ENCODE peak calls at places on chromosomes 12 and 14, in eight cellular contexts. One of them, this sample, is unnamed.
A peak's percentile ranks its signal among the peaks of the same experiment; 100 is the strongest.

GRCh38 chr12:103680591-103681065 is 93.6 kb downstream of the STAB2 start:
- DNase-seq in mammary epithelial cell: no peak
- DNase-seq in heart right ventricle: peak; percentile 52
- DNase-seq in GM06990: no peak
- DNase-seq in CD4-positive, CD25-positive, alpha-beta regulatory T cell: no peak
- DNase-seq in PC-3: no peak
- DNase-seq in small intestine: peak; percentile 31
- DNase-seq in neuronal stem cell: no peak
- DNase-seq in this sample: no peak

GRCh38 chr12:106245767-106246166 is 2.1 kb downstream of the CKAP4 start:
- DNase-seq in mammary epithelial cell: no peak
- DNase-seq in PC-3: peak; percentile 78
- DNase-seq in heart right ventricle: no peak
- DNase-seq in CD4-positive, CD25-positive, alpha-beta regulatory T cell: no peak
- DNase-seq in GM06990: no peak
- DNase-seq in small intestine: peak; percentile 75
- DNase-seq in neuronal stem cell: no peak
- DNase-seq in this sample: no peak

GRCh38 chr14:52845079-52845478 is 53.7 kb upstream of the GNPNAT1 start:
- DNase-seq in GM06990: no peak
- DNase-seq in PC-3: no peak
- DNase-seq in neuronal stem cell: no peak
- DNase-seq in heart right ventricle: no peak
- DNase-seq in CD4-positive, CD25-positive, alpha-beta regulatory T cell: no peak
- DNase-seq in mammary epithelial cell: no peak
- DNase-seq in small intestine: no peak
- DNase-seq in this sample: no peak

GRCh38 chr12:117098361-117099217 is 627 bp downstream of the TESC start:
- DNase-seq in mammary epithelial cell: no peak
- DNase-seq in CD4-positive, CD25-positive, alpha-beta regulatory T cell: no peak
- DNase-seq in PC-3: no peak
- DNase-seq in neuronal stem cell: no peak
- DNase-seq in GM06990: peak; percentile 71
- DNase-seq in small intestine: no peak
- DNase-seq in heart right ventricle: peak; percentile 32
- DNase-seq in this sample: no peak

GRCh38 chr14:89399594-89400068 is 17.4 kb downstream of the FOXN3 start:
- DNase-seq in small intestine: no peak
- DNase-seq in PC-3: no peak
- DNase-seq in mammary epithelial cell: no peak
- DNase-seq in neuronal stem cell: peak; percentile 17
- DNase-seq in GM06990: no peak
- DNase-seq in heart right ventricle: no peak
- DNase-seq in CD4-positive, CD25-positive, alpha-beta regulatory T cell: no peak
- DNase-seq in this sample: peak; percentile 66

GRCh38 chr12:84994436-84994835 is 41.6 kb downstream of the TSPAN19 start:
- DNase-seq in small intestine: no peak
- DNase-seq in neuronal stem cell: no peak
- DNase-seq in PC-3: no peak
- DNase-seq in CD4-positive, CD25-positive, alpha-beta regulatory T cell: no peak
- DNase-seq in heart right ventricle: no peak
- DNase-seq in GM06990: no peak
- DNase-seq in mammary epithelial cell: no peak
- DNase-seq in this sample: peak; percentile 54

GRCh38 chr14:71711619-71712018 is 220.6 kb upstream of the RGS6 start:
- DNase-seq in small intestine: no peak
- DNase-seq in CD4-positive, CD25-positive, alpha-beta regulatory T cell: no peak
- DNase-seq in mammary epithelial cell: peak; percentile 81
- DNase-seq in neuronal stem cell: peak; percentile 26
- DNase-seq in heart right ventricle: no peak
- DNase-seq in GM06990: no peak
- DNase-seq in PC-3: peak; percentile 62
- DNase-seq in this sample: no peak

GRCh38 chr12:22634883-22635282 is 9.9 kb downstream of the ETNK1 start:
- DNase-seq in mammary epithelial cell: peak; percentile 23
- DNase-seq in PC-3: no peak
- DNase-seq in small intestine: no peak
- DNase-seq in CD4-positive, CD25-positive, alpha-beta regulatory T cell: no peak
- DNase-seq in heart right ventricle: no peak
- DNase-seq in neuronal stem cell: no peak
- DNase-seq in GM06990: no peak
- DNase-seq in this sample: no peak

GRCh38 chr12:19183121-19183838 is 53.7 kb downstream of the PLEKHA5 start:
- DNase-seq in PC-3: no peak
- DNase-seq in heart right ventricle: no peak
- DNase-seq in GM06990: no peak
- DNase-seq in mammary epithelial cell: no peak
- DNase-seq in CD4-positive, CD25-positive, alpha-beta regulatory T cell: no peak
- DNase-seq in neuronal stem cell: no peak
- DNase-seq in small intestine: no peak
- DNase-seq in this sample: peak; percentile 4

GRCh38 chr12:118981285-118982201 is at the start of gene SRRM4:
- DNase-seq in CD4-positive, CD25-positive, alpha-beta regulatory T cell: no peak
- DNase-seq in GM06990: no peak
- DNase-seq in small intestine: no peak
- DNase-seq in PC-3: no peak
- DNase-seq in mammary epithelial cell: no peak
- DNase-seq in neuronal stem cell: peak; percentile 92
- DNase-seq in heart right ventricle: peak; percentile 15
- DNase-seq in this sample: no peak

GRCh38 chr14:22752422-22752821 is 14.1 kb upstream of the OXA1L start:
- DNase-seq in PC-3: no peak
- DNase-seq in neuronal stem cell: no peak
- DNase-seq in heart right ventricle: no peak
- DNase-seq in small intestine: no peak
- DNase-seq in CD4-positive, CD25-positive, alpha-beta regulatory T cell: no peak
- DNase-seq in GM06990: no peak
- DNase-seq in mammary epithelial cell: peak; percentile 5
- DNase-seq in this sample: peak; percentile 67

GRCh38 chr12:14853966-14854365 is 10.6 kb upstream of the ART4 start:
- DNase-seq in neuronal stem cell: no peak
- DNase-seq in mammary epithelial cell: no peak
- DNase-seq in PC-3: no peak
- DNase-seq in small intestine: no peak
- DNase-seq in GM06990: no peak
- DNase-seq in CD4-positive, CD25-positive, alpha-beta regulatory T cell: no peak
- DNase-seq in heart right ventricle: no peak
- DNase-seq in this sample: no peak

GRCh38 chr12:85244561-85244960 is 35.5 kb upstream of the ALX1 start:
- DNase-seq in CD4-positive, CD25-positive, alpha-beta regulatory T cell: no peak
- DNase-seq in GM06990: no peak
- DNase-seq in PC-3: no peak
- DNase-seq in mammary epithelial cell: no peak
- DNase-seq in neuronal stem cell: no peak
- DNase-seq in heart right ventricle: no peak
- DNase-seq in small intestine: no peak
- DNase-seq in this sample: no peak

GRCh38 chr14:82694820-82695219 is 1161.2 kb upstream of the SEL1L start:
- DNase-seq in CD4-positive, CD25-positive, alpha-beta regulatory T cell: no peak
- DNase-seq in mammary epithelial cell: no peak
- DNase-seq in heart right ventricle: no peak
- DNase-seq in neuronal stem cell: no peak
- DNase-seq in small intestine: no peak
- DNase-seq in PC-3: peak; percentile 39
- DNase-seq in GM06990: no peak
- DNase-seq in this sample: no peak

GRCh38 chr14:52551205-52551604 is 1.1 kb downstream of the TXNDC16 start:
- DNase-seq in small intestine: no peak
- DNase-seq in neuronal stem cell: no peak
- DNase-seq in CD4-positive, CD25-positive, alpha-beta regulatory T cell: no peak
- DNase-seq in heart right ventricle: no peak
- DNase-seq in mammary epithelial cell: no peak
- DNase-seq in GM06990: no peak
- DNase-seq in PC-3: no peak
- DNase-seq in this sample: no peak

DNA sequence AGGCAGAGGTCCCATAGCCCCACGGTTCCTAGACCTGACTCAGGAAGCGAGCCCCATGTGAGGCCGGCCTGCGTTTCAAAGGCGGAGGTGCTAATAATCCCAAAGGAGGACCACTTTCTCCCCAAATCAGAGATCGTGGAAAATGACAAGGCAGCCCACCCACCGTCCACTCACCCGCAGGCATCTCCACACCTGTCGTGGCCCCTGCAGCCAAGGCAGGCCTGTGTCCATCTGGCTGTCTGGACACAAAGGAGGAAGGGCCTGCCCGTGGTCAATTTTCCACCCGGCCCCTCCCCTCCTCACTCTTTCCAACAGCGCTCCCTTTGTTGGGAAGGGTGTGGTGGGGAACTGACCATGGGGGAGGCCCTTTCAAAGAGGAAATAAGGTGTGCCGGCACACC is 125.3 kb upstream of the TMEM132D start:
- DNase-seq in CD4-positive, CD25-positive, alpha-beta regulatory T cell: no peak
- DNase-seq in PC-3: no peak
- DNase-seq in GM06990: no peak
- DNase-seq in small intestine: no peak
- DNase-seq in heart right ventricle: no peak
- DNase-seq in neuronal stem cell: no peak
- DNase-seq in mammary epithelial cell: no peak
- DNase-seq in this sample: no peak
- H3K4me3 ChIP-seq in CD4-positive, CD25-positive, alpha-beta regulatory T cell: no peak overlapping the region
- H3K4me3 ChIP-seq in PC-3: no peak overlapping the region
- H3K4me3 ChIP-seq in GM06990: no peak overlapping the region
- H3K4me3 ChIP-seq in small intestine: no peak overlapping the region
- H3K4me3 ChIP-seq in heart right ventricle: no peak overlapping the region
- H3K4me3 ChIP-seq in neuronal stem cell: no peak overlapping the region
- H3K4me3 ChIP-seq in mammary epithelial cell: no peak overlapping the region
- H3K4me3 ChIP-seq in this sample: no peak overlapping the region

GRCh38 chr12:53751336-53752191 is at the start of gene CISTR:
- DNase-seq in neuronal stem cell: peak; percentile 78
- DNase-seq in CD4-positive, CD25-positive, alpha-beta regulatory T cell: no peak
- DNase-seq in PC-3: no peak
- DNase-seq in heart right ventricle: peak; percentile 46
- DNase-seq in GM06990: peak; percentile 89
- DNase-seq in mammary epithelial cell: no peak
- DNase-seq in small intestine: no peak
- DNase-seq in this sample: no peak

GRCh38 chr12:53752192-53752601 is 418 bp upstream of the CISTR start:
- DNase-seq in GM06990: no peak
- DNase-seq in neuronal stem cell: no peak
- DNase-seq in heart right ventricle: no peak
- DNase-seq in mammary epithelial cell: no peak
- DNase-seq in CD4-positive, CD25-positive, alpha-beta regulatory T cell: no peak
- DNase-seq in small intestine: no peak
- DNase-seq in PC-3: no peak
- DNase-seq in this sample: no peak

GRCh38 chr12:53750812-53751335 is 905 bp downstream of the CISTR start:
- DNase-seq in PC-3: no peak
- DNase-seq in small intestine: no peak
- DNase-seq in neuronal stem cell: no peak
- DNase-seq in mammary epithelial cell: no peak
- DNase-seq in CD4-positive, CD25-positive, alpha-beta regulatory T cell: no peak
- DNase-seq in heart right ventricle: peak; percentile 35
- DNase-seq in GM06990: no peak
- DNase-seq in this sample: no peak

GRCh38 chr12:53748072-53748840 is 3.5 kb downstream of the CISTR start:
- DNase-seq in PC-3: no peak
- DNase-seq in neuronal stem cell: no peak
- DNase-seq in CD4-positive, CD25-positive, alpha-beta regulatory T cell: no peak
- DNase-seq in GM06990: no peak
- DNase-seq in mammary epithelial cell: no peak
- DNase-seq in small intestine: no peak
- DNase-seq in heart right ventricle: no peak
- DNase-seq in this sample: no peak

DNA sequence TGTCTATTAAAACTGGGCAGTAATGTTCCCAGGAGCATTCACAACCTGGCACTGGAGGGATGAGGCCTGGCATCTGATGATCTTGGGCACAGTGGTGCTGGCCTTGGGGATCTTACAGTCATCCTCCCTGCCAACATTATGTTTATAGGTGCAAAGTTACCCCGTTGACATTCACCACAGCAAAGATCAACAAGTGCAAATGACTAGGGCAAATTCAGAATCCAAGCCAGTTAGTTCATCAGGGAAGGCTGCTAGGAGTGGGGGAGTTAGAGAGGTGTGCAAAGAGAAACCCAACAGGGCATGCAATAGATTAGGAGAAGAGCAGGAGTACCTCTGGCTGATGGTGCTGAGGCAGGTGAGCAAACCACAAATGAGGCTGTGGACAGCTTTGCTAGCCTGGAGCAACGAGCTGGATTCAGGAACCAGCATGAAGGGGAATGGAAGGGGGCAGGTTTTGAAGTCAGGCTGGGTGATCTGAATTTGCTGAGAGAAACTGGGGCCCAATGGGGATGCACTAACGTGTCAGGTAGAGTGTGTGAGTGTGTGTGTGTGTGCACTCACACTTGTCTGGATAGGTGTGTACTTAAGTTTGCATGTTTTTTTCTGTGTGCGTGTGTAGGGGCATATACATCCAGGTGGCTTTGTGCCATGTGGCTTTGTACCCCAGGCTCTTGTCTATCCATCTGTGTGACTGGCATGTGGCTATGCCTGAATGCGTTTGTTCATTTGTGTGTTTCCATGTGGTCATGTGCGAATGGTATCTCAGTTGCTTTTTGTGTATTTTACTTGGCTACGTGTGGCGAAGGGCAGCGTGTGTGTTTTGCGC is 1.6 kb downstream of the CISTR start:
- DNase-seq in GM06990: no peak
- DNase-seq in small intestine: no peak
- DNase-seq in neuronal stem cell: no peak
- DNase-seq in PC-3: no peak
- DNase-seq in CD4-positive, CD25-positive, alpha-beta regulatory T cell: no peak
- DNase-seq in mammary epithelial cell: no peak
- DNase-seq in heart right ventricle: no peak
- DNase-seq in this sample: no peak
- H3K4me3 ChIP-seq in GM06990: no peak overlapping the region
- H3K4me3 ChIP-seq in small intestine: no peak overlapping the region
- H3K4me3 ChIP-seq in neuronal stem cell: peak overlapping the region; percentile 48
- H3K4me3 ChIP-seq in PC-3: no peak overlapping the region
- H3K4me3 ChIP-seq in CD4-positive, CD25-positive, alpha-beta regulatory T cell: no peak overlapping the region
- H3K4me3 ChIP-seq in mammary epithelial cell: no peak overlapping the region
- H3K4me3 ChIP-seq in heart right ventricle: peak overlapping the region; percentile 61
- H3K4me3 ChIP-seq in this sample: no peak overlapping the region

GRCh38 chr14:76956253-76957090 is 72.0 kb downstream of the IRF2BPL start:
- DNase-seq in PC-3: peak; percentile 99
- DNase-seq in small intestine: peak; percentile 93
- DNase-seq in GM06990: peak; percentile 92
- DNase-seq in mammary epithelial cell: peak; percentile 93
- DNase-seq in heart right ventricle: peak; percentile 90
- DNase-seq in neuronal stem cell: peak; percentile 77
- DNase-seq in CD4-positive, CD25-positive, alpha-beta regulatory T cell: peak; percentile 78
- DNase-seq in this sample: peak; percentile 88
- H3K4me3 ChIP-seq in PC-3: peak overlapping the region; percentile 52
- H3K4me3 ChIP-seq in small intestine: peak overlapping the region; percentile 44
- H3K4me3 ChIP-seq in GM06990: peak overlapping the region; percentile 59
- H3K4me3 ChIP-seq in mammary epithelial cell: peak overlapping the region; percentile 25
- H3K4me3 ChIP-seq in heart right ventricle: peak overlapping the region; percentile 47
- H3K4me3 ChIP-seq in neuronal stem cell: peak overlapping the region; percentile 45
- H3K4me3 ChIP-seq in CD4-positive, CD25-positive, alpha-beta regulatory T cell: peak overlapping the region; percentile 76
- H3K4me3 ChIP-seq in this sample: peak overlapping the region; percentile 62

DNA sequence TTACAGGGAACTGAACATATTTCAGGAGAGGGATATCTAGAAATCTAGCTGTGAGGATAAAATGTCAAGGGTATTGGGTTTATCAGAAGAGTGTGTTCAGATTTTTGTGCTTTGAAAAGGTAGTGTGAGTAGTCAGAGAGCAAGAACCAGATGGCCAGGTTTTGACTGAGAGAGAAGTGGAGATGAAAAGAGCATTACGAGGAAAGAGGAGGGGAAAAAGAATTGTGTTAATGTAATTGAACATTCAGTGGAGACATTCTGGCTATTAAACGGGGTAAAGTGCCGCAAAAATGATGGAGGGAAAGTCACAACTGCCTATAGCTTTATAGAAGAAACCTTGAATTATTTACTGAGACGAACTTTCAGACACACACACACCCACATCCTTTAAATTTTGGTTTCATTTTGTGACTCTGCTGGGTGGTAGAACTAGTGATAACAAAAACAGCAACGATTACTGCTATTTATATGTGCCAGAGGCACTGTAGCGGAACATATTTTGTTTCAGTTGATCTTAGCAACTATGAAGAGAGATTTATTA is 213.6 kb downstream of the ERC1 start:
- DNase-seq in small intestine: no peak
- DNase-seq in neuronal stem cell: no peak
- DNase-seq in heart right ventricle: no peak
- DNase-seq in mammary epithelial cell: peak; percentile 30
- DNase-seq in CD4-positive, CD25-positive, alpha-beta regulatory T cell: no peak
- DNase-seq in PC-3: no peak
- DNase-seq in GM06990: peak; percentile 55
- DNase-seq in this sample: peak; percentile 38
- H3K4me3 ChIP-seq in small intestine: no peak overlapping the region
- H3K4me3 ChIP-seq in neuronal stem cell: no peak overlapping the region
- H3K4me3 ChIP-seq in heart right ventricle: peak overlapping the region; percentile 49
- H3K4me3 ChIP-seq in mammary epithelial cell: peak overlapping the region; percentile 6
- H3K4me3 ChIP-seq in CD4-positive, CD25-positive, alpha-beta regulatory T cell: peak overlapping the region; percentile 98
- H3K4me3 ChIP-seq in PC-3: no peak overlapping the region
- H3K4me3 ChIP-seq in GM06990: peak overlapping the region; percentile 40
- H3K4me3 ChIP-seq in this sample: peak overlapping the region; percentile 39